ENCODE peak calls at places on chromosome 1, in four cellular contexts. T, E, Z and U are unnamed samples.

GRCh38 chr1:167427843-167428242 is 90.5 kb downstream of the CD247 start:
- DNase-seq in T (no peak), E (no peak), Z (no peak), U (no peak)

GRCh38 chr1:113437554-113438341 is 47.4 kb downstream of the MAGI3 start:
- DNase-seq in T (no peak), Z (no peak), E (no peak), U (no peak)

GRCh38 chr1:59317780-59318179 is 20.9 kb downstream of the FGGY start:
- DNase-seq in E (no peak), Z (no peak), T (no peak), U (no peak)

GRCh38 chr1:90614872-90615271 is 102.2 kb downstream of the BARHL2 start:
- DNase-seq in Z (peak), T (no peak), E (peak), U (no peak)

GRCh38 chr1:154776339-154776605 is 93.8 kb downstream of the KCNN3 start:
- DNase-seq in E (no peak), Z (no peak), T (no peak), U (no peak)

GRCh38 chr1:46396429-46397398 is 2.6 kb downstream of the FAAH start:
- DNase-seq in E (no peak), Z (peak), T (no peak), U (no peak)

GRCh38 chr1:89870998-89871397 is 50.2 kb downstream of the LRRC8D start:
- DNase-seq in Z (no peak), T (peak), E (no peak), U (no peak)

GRCh38 chr1:179953974-179954493 is 576 bp upstream of the CEP350 start:
- DNase-seq in Z (peak), E (peak), T (peak), U (no peak)

GRCh38 chr1:86296305-86297205 is 99.6 kb downstream of the ODF2L start:
- DNase-seq in E (no peak), Z (no peak), T (no peak), U (no peak)

DNA sequence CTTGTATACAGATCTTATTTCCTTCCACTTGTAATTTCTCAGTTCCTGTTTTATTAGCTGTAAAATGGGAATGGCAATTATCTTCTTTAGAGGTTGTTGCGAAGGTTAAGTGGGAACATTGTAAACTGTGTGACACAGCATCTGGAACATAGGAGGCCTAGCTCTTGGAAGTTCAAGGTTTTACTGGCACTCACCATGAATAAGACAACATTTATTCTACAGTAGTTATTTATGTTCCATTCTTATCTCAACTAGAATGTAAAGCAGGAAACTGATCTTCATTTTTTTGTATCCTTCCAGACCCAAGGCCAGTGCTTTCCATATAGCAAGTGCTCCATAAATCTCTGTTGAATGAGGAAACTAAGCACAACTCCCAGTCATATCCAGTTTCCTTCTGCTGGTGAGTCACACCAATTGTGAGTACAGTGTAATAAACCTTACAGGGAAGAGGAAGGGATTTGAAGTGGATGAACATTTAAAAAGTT is 1.4 kb downstream of the BCL10 start:
- DNase-seq in E (no peak), T (peak), Z (no peak), U (no peak)
- TF ChIP-seq POLR2AphosphoS5 in E (no peak), T (no peak), Z (no peak), U (no peak)

GRCh38 chr1:30527511-30528140 is 195.8 kb downstream of the MATN1 start:
- DNase-seq in Z (no peak), T (no peak), E (no peak), U (no peak)
- H3K4me2 ChIP-seq in Z (no peak), T (no peak), E (no peak), U (peak)

GRCh38 chr1:64952055-64952699 is 14.2 kb downstream of the JAK1 start:
- DNase-seq in T (no peak), Z (no peak), E (no peak), U (no peak)

GRCh38 chr1:64955093-64956066 is 11.0 kb downstream of the JAK1 start:
- DNase-seq in T (peak), Z (no peak), E (peak), U (no peak)

GRCh38 chr1:64956241-64956640 is 10.1 kb downstream of the JAK1 start:
- DNase-seq in Z (no peak), T (no peak), E (no peak), U (no peak)

GRCh38 chr1:64950284-64950809 is 16.0 kb downstream of the JAK1 start:
- DNase-seq in T (no peak), Z (no peak), E (no peak), U (no peak)

DNA sequence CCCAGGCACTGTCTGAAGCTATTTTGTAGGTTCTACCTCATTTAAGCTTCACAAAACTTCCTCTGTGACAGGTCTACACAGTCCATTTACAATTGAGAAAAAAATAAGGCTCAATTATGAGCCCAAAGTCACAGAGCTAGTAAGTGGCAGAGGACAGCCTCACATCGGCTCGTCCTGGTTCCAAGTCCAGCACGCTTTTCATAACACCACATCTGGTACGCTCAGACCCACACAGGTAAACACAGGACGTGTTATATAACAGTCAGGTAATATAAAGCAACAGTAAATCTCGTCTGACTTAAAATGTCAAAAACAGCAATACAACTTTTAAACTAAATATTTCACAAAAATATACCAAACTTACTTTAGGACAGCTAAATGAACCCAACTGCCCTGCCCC is 13.1 kb downstream of the JAK1 start:
- DNase-seq in T (peak), E (no peak), Z (no peak), U (no peak)
- TF ChIP-seq POLR2AphosphoS5 in T (no peak), E (no peak), Z (no peak), U (no peak)

DNA sequence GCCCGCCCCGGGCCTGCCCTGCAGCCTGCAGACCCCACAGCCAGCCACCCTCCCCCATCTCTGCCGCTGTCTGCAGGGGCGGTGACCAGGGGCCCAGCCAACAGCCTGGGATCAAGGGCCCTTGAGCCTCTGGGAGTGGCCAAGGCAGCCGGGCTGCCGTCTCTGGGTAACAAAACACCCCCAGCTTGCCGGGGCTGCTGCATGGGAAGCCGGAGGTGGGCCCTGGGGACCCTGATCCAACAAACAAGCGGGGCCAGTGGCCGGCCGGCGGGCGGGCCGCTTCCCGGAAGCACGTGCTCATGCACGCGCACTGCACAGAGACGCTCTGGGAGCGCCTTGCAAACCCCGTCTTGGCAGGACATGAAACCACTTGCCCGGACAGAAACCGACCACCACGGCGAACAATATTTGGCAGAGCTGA is 13.2 kb downstream of the MEGF6 start:
- DNase-seq in E (peak), T (no peak), Z (no peak), U (no peak)
- H3K4me2 ChIP-seq in E (peak), T (no peak), Z (no peak), U (no peak)

DNA sequence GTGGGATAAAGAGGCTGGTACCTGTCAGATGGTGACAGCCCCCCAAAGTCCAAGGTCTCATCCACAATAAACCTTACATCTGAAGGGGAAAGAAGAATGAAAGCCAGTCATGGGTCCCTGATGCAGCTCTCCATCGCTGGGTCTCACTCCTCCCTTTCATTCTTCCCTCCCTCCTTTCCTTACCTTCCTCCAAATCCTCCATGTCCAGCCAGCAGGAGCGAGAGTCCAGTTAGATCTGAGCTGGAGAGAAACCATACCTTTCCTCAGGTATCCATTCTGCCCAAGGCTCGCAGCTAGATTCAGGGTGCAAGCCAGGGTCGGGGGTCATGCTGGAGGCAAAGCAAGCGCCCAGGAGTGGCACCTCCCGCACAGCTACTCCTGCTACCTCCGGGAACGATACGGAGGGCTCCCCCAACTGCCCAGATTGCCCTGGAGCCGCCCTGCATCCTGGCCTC is 421 bp downstream of the PSRC1 start:
- DNase-seq in Z (no peak), E (peak), T (no peak), U (no peak)
- TF ChIP-seq POLR2AphosphoS5 in Z (no peak), E (no peak), T (no peak), U (no peak)

GRCh38 chr1:193211539-193211938 is 25.1 kb upstream of the B3GALT2 start:
- DNase-seq in E (no peak), Z (no peak), T (peak), U (peak)

GRCh38 chr1:193216920-193217319 is 30.5 kb upstream of the B3GALT2 start:
- DNase-seq in E (peak), Z (no peak), T (no peak), U (no peak)

GRCh38 chr1:193213998-193214397 is 27.6 kb upstream of the B3GALT2 start:
- DNase-seq in E (no peak), Z (no peak), T (no peak), U (no peak)

GRCh38 chr1:193210991-193211390 is 24.6 kb upstream of the B3GALT2 start:
- DNase-seq in Z (no peak), E (no peak), T (no peak), U (no peak)

GRCh38 chr1:193212637-193213036 is 26.2 kb upstream of the B3GALT2 start:
- DNase-seq in E (no peak), Z (no peak), T (no peak), U (no peak)
- H3K4me2 ChIP-seq in E (no peak), Z (no peak), T (no peak), U (no peak)

DNA sequence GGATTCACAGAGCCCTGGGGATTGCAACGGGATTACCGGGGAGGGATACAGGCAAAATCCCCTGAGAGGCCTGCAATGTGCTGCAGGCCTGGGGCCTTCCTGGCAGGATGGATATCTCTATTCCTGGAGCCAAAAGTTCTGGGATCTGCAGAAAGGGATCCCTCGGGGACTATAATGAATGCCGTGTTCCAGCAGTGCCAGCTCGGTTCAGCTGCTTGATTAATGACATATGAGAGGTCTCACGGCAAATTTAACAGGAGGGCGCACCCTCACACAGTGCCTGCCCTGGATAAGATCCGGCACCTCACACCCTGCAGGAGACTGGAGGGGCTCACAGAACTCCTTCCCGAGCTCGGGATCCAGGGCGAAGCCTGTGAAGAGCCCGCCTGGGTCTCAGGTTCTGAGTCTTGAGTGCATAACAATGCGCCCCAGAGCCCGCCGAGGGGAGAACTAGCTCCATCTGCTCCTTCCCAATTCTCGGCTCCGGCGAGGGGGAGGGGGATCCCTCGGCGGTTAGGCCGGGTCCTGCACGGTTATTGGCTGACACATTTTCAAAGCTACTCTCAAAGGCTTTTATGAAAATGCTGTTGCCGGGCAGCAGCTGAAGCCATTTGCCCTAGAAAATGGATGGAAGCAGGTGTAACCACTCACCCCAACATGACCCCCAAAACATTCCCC is 15.4 kb upstream of the RGS8 start:
- DNase-seq in T (no peak), Z (no peak), E (peak), U (no peak)
- TF ChIP-seq POLR2AphosphoS5 in T (no peak), Z (no peak), E (no peak), U (no peak)